ENCODE peak calls at places on chromosome 11, in five cellular contexts. W is suprapubic skin; Z is neuronal stem cell; H is CD4-positive, alpha-beta memory T cell; U is iPS DF 6.9. G is an unnamed sample. For H3K4me1, the result is how much of the 10 kb centered on the place peaks cover.

GRCh38 chr11:122863704-122864326 is 18.7 kb upstream of the JHY start:
- DNase-seq in Z (no peak), W (no peak), U (no peak), H (peak), G (no peak)

GRCh38 chr11:65501530-65502273 is 2.9 kb downstream of the MALAT1 start:
- DNase-seq in U (no peak), W (no peak), Z (no peak), H (peak), G (no peak)

GRCh38 chr11:35103366-35104194 is 35.4 kb upstream of the CD44 start:
- DNase-seq in U (no peak), Z (no peak), H (no peak), W (no peak), G (no peak)

GRCh38 chr11:10695821-10696220 is 2.3 kb upstream of the IRAG1 start:
- DNase-seq in H (no peak), Z (no peak), U (no peak), W (no peak), G (no peak)

GRCh38 chr11:117980716-117981115 is 5.5 kb upstream of the IL10RA start:
- DNase-seq in W (no peak), H (no peak), Z (no peak), U (no peak), G (no peak)

GRCh38 chr11:62841361-62842170 is 2.2 kb upstream of the WDR74 start:
- DNase-seq in H (peak), W (peak), U (peak), Z (peak), G (peak)

GRCh38 chr11:116732740-116733385 is 39.9 kb downstream of the BUD13 start:
- DNase-seq in H (peak), U (peak), Z (peak), W (peak), G (peak)

GRCh38 chr11:11349870-11350325 is 3.2 kb downstream of the CSNK2A3 start:
- DNase-seq in U (no peak), W (no peak), Z (no peak), H (no peak), G (no peak)

GRCh38 chr11:29773656-29774264 is 243.1 kb downstream of the KCNA4 start:
- DNase-seq in W (no peak), Z (no peak), H (no peak), U (no peak), G (no peak)

GRCh38 chr11:75777461-75778110 is 9.0 kb downstream of the DGAT2 start:
- DNase-seq in H (no peak), W (no peak), U (no peak), Z (no peak), G (no peak)

GRCh38 chr11:26944866-26945664 is 48.8 kb upstream of the FIBIN start:
- DNase-seq in W (no peak), H (no peak), Z (no peak), U (no peak), G (no peak)

GRCh38 chr11:12071574-12071973 is 38.8 kb upstream of the MICAL2 start:
- DNase-seq in H (no peak), U (no peak), W (no peak), Z (no peak), G (no peak)

GRCh38 chr11:87859583-87859982 is 315.7 kb downstream of the RAB38 start:
- DNase-seq in H (no peak), U (no peak), Z (no peak), W (no peak), G (no peak)

GRCh38 chr11:2535673-2536439 is 91.0 kb downstream of the KCNQ1 start:
- DNase-seq in Z (no peak), U (no peak), W (peak), H (no peak), G (peak)

GRCh38 chr11:18243783-18244362 is 4.6 kb downstream of the SAA2 start:
- DNase-seq in W (no peak), H (peak), Z (peak), U (peak), G (peak)

GRCh38 chr11:124863826-124864165 is 1.4 kb upstream of the ROBO3 start:
- DNase-seq in H (no peak), U (no peak), W (peak), Z (no peak), G (no peak)

GRCh38 chr11:4851033-4851432 is 2.0 kb upstream of the OR51S1 start:
- DNase-seq in H (no peak), Z (no peak), W (no peak), U (no peak), G (no peak)

GRCh38 chr11:612201-612960 is 3.4 kb downstream of the IRF7 start:
- DNase-seq in H (no peak), W (no peak), Z (no peak), U (no peak), G (no peak)

GRCh38 chr11:16603890-16604783 is 134.3 kb upstream of the C11orf58 start:
- DNase-seq in W (no peak), U (no peak), Z (peak), H (no peak), G (no peak)

GRCh38 chr11:81874627-81875026 is 859.0 kb downstream of the FAM181B start:
- DNase-seq in Z (no peak), H (peak), W (no peak), U (no peak), G (no peak)

GRCh38 chr11:43943931-43944751 is 1.7 kb downstream of the C11orf96 start:
- DNase-seq in Z (no peak), W (no peak), U (no peak), H (no peak), G (no peak)

GRCh38 chr11:86919557-86920210 is 35.5 kb downstream of the FZD4 start:
- DNase-seq in Z (peak), U (peak), H (peak), W (no peak), G (no peak)

GRCh38 chr11:19220903-19221682 is 19.3 kb upstream of the CSRP3 start:
- DNase-seq in W (no peak), H (no peak), U (no peak), Z (no peak), G (no peak)

GRCh38 chr11:44005076-44005800 is 42.5 kb upstream of the ACCSL start:
- DNase-seq in W (no peak), U (no peak), Z (peak), H (no peak), G (no peak)

GRCh38 chr11:80899381-80899780 is 1458.6 kb upstream of the TENM4 start:
- DNase-seq in W (no peak), H (no peak), Z (no peak), U (no peak), G (no peak)

GRCh38 chr11:22752908-22753310 is 76.7 kb downstream of the SVIP start:
- DNase-seq in Z (no peak), U (no peak), W (no peak), H (no peak), G (no peak)

GRCh38 chr11:86279713-86280112 is 22.3 kb upstream of the HIKESHI start:
- DNase-seq in H (no peak), U (no peak), Z (no peak), W (no peak), G (no peak)

DNA sequence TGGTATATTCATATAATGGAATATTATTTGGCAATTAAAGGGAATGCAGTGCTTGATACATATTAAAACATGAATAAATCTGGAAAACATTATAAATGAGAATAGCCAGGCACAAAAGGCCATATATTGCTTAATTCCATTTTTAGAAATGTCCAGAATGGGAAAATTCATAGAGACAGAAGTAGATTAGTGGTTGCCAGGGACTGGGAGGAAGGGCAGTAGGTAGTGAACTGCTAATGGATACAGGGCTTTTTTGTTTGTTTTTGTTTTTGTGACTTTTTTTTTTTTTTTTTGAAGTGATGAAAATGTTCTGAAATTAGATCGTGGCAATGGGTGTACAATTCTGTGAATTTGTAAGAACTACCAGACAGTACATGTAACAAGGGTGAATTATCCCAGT is 86.1 kb downstream of the YAP1 start:
- DNase-seq in H (no peak), Z (no peak), U (no peak), W (no peak), G (no peak)
- H3K4me1 ChIP-seq in H (under half), Z (under half), U (under half), W (under half), G (under half)

DNA sequence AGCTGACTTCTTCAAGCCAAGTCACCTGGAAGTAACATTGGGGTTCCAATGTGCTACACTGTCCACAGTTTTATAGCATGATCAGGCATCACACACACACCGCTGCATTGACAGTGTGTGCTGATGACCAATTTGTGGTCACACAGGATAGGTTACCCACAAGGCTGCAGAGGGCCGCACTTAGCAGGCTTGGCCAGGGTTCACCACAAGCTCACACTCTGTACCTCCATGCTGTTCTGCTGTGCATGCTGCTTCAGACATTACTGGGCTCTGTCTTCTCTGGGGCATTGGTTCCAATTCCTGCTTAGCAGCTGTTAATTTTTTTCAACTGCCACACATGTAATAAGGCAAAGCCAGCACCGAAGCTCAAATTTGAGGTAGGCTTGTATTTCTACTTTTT is 11.0 kb upstream of the NRIP3 start:
- DNase-seq in H (no peak), W (no peak), U (no peak), Z (no peak), G (no peak)
- H3K4me1 ChIP-seq in H (under half), W (under half), U (under half), Z (under half), G (under half)

GRCh38 chr11:114242032-114242431 is 54.2 kb upstream of the NNMT start:
- DNase-seq in U (no peak), W (no peak), H (no peak), Z (no peak), G (no peak)
- H3K4me1 ChIP-seq in U (under half), W (under half), H (under half), Z (under half), G (under half)

DNA sequence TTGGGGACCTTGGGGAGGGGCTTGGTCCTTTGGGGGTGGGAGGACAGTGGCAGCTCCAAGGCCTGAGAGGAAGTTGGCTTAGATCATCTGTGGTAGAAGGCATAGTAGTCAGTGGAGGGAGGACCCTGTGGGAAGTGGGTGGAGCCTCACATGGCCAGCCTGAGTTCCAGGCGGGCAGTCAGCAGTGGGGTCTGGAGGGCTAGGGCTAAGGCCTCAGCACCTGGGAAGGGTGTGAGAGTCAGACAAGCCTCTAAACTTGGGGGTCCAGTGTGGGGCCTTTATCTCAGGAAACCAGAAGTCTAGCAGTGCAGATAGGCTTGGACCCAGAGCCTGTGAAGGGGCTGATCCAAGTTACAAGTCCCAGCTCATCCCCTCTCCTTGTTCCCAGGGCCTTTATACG is 4.0 kb downstream of the NLRX1 start:
- DNase-seq in H (no peak), W (no peak), U (no peak), Z (no peak), G (no peak)
- H3K4me1 ChIP-seq in H (under half), W (under half), U (under half), Z (under half), G (under half)